ENCODE peak calls at places on chromosomes 3 and 15, in six cellular contexts. One of them, this sample, is unnamed.

GRCh38 chr15:74182131-74182530 is 8.6 kb downstream of the ISLR start:
- DNase-seq in cardiac muscle cell: no peak
- DNase-seq in GM12865: no peak
- DNase-seq in cardiac fibroblast: no peak
- DNase-seq in neural crest cell: no peak
- DNase-seq in activated CD8-positive, alpha-beta T cell treated with anti-CD3 and anti-CD28 coated beads for 36 hours: no peak
- DNase-seq in this sample: no peak

GRCh38 chr15:75182187-75183131 is 19.2 kb upstream of the C15orf39 start:
- DNase-seq in cardiac muscle cell: no peak
- DNase-seq in GM12865: no peak
- DNase-seq in cardiac fibroblast: no peak
- DNase-seq in neural crest cell: no peak
- DNase-seq in activated CD8-positive, alpha-beta T cell treated with anti-CD3 and anti-CD28 coated beads for 36 hours: no peak
- DNase-seq in this sample: no peak

GRCh38 chr15:99731336-99732267 is 1.6 kb downstream of the LYSMD4 start:
- DNase-seq in cardiac muscle cell: no peak
- DNase-seq in GM12865: no peak
- DNase-seq in cardiac fibroblast: peak
- DNase-seq in neural crest cell: no peak
- DNase-seq in activated CD8-positive, alpha-beta T cell treated with anti-CD3 and anti-CD28 coated beads for 36 hours: no peak
- DNase-seq in this sample: no peak

GRCh38 chr15:38846351-38846750 is 281.7 kb upstream of the RASGRP1 start:
- DNase-seq in cardiac muscle cell: no peak
- DNase-seq in GM12865: no peak
- DNase-seq in cardiac fibroblast: no peak
- DNase-seq in neural crest cell: no peak
- DNase-seq in activated CD8-positive, alpha-beta T cell treated with anti-CD3 and anti-CD28 coated beads for 36 hours: no peak
- DNase-seq in this sample: no peak

GRCh38 chr3:125403789-125404188 is 28.7 kb upstream of the ZNF148 start:
- DNase-seq in cardiac muscle cell: no peak
- DNase-seq in GM12865: no peak
- DNase-seq in cardiac fibroblast: no peak
- DNase-seq in neural crest cell: no peak
- DNase-seq in activated CD8-positive, alpha-beta T cell treated with anti-CD3 and anti-CD28 coated beads for 36 hours: no peak
- DNase-seq in this sample: no peak

GRCh38 chr3:183533410-183534132 is 21.9 kb downstream of the KLHL6 start:
- DNase-seq in cardiac muscle cell: peak
- DNase-seq in GM12865: peak
- DNase-seq in cardiac fibroblast: no peak
- DNase-seq in neural crest cell: no peak
- DNase-seq in activated CD8-positive, alpha-beta T cell treated with anti-CD3 and anti-CD28 coated beads for 36 hours: no peak
- DNase-seq in this sample: no peak

GRCh38 chr15:63402498-63403253 is 21.0 kb upstream of the CA12 start:
- DNase-seq in cardiac muscle cell: peak
- DNase-seq in GM12865: peak
- DNase-seq in cardiac fibroblast: peak
- DNase-seq in neural crest cell: no peak
- DNase-seq in activated CD8-positive, alpha-beta T cell treated with anti-CD3 and anti-CD28 coated beads for 36 hours: no peak
- DNase-seq in this sample: no peak

GRCh38 chr15:65032823-65033537 is 3.5 kb upstream of the MTFMT start:
- DNase-seq in cardiac muscle cell: peak
- DNase-seq in GM12865: peak
- DNase-seq in cardiac fibroblast: peak
- DNase-seq in neural crest cell: peak
- DNase-seq in activated CD8-positive, alpha-beta T cell treated with anti-CD3 and anti-CD28 coated beads for 36 hours: peak
- DNase-seq in this sample: peak

GRCh38 chr15:44426975-44427755 is at the start of gene CTDSPL2:
- DNase-seq in cardiac muscle cell: peak
- DNase-seq in GM12865: peak
- DNase-seq in cardiac fibroblast: peak
- DNase-seq in neural crest cell: peak
- DNase-seq in activated CD8-positive, alpha-beta T cell treated with anti-CD3 and anti-CD28 coated beads for 36 hours: peak
- DNase-seq in this sample: peak

GRCh38 chr3:190528721-190529120 is 14.8 kb downstream of the IL1RAP start:
- DNase-seq in cardiac muscle cell: no peak
- DNase-seq in GM12865: no peak
- DNase-seq in cardiac fibroblast: no peak
- DNase-seq in neural crest cell: no peak
- DNase-seq in activated CD8-positive, alpha-beta T cell treated with anti-CD3 and anti-CD28 coated beads for 36 hours: no peak
- DNase-seq in this sample: no peak

GRCh38 chr15:52040167-52040900 is 21.3 kb downstream of the MAPK6 start:
- DNase-seq in cardiac muscle cell: peak
- DNase-seq in GM12865: no peak
- DNase-seq in cardiac fibroblast: peak
- DNase-seq in neural crest cell: no peak
- DNase-seq in activated CD8-positive, alpha-beta T cell treated with anti-CD3 and anti-CD28 coated beads for 36 hours: no peak
- DNase-seq in this sample: no peak

GRCh38 chr15:90838066-90838465 is 30.3 kb upstream of the FURIN start:
- DNase-seq in cardiac muscle cell: no peak
- DNase-seq in GM12865: peak
- DNase-seq in cardiac fibroblast: no peak
- DNase-seq in neural crest cell: no peak
- DNase-seq in activated CD8-positive, alpha-beta T cell treated with anti-CD3 and anti-CD28 coated beads for 36 hours: peak
- DNase-seq in this sample: peak

GRCh38 chr3:107951111-107951510 is 139.7 kb downstream of the CD47 start:
- DNase-seq in cardiac muscle cell: no peak
- DNase-seq in GM12865: no peak
- DNase-seq in cardiac fibroblast: peak
- DNase-seq in neural crest cell: no peak
- DNase-seq in activated CD8-positive, alpha-beta T cell treated with anti-CD3 and anti-CD28 coated beads for 36 hours: no peak
- DNase-seq in this sample: no peak

GRCh38 chr3:146929696-146930095 is 324.6 kb upstream of the PLSCR5 start:
- DNase-seq in cardiac muscle cell: no peak
- DNase-seq in GM12865: no peak
- DNase-seq in cardiac fibroblast: no peak
- DNase-seq in neural crest cell: no peak
- DNase-seq in activated CD8-positive, alpha-beta T cell treated with anti-CD3 and anti-CD28 coated beads for 36 hours: no peak
- DNase-seq in this sample: no peak

GRCh38 chr3:25837038-25837437 is 47.1 kb downstream of the OXSM start:
- DNase-seq in cardiac muscle cell: no peak
- DNase-seq in GM12865: no peak
- DNase-seq in cardiac fibroblast: no peak
- DNase-seq in neural crest cell: no peak
- DNase-seq in activated CD8-positive, alpha-beta T cell treated with anti-CD3 and anti-CD28 coated beads for 36 hours: no peak
- DNase-seq in this sample: no peak

GRCh38 chr15:52788099-52788986 is 1.8 kb downstream of the ONECUT1 start:
- DNase-seq in cardiac muscle cell: no peak
- DNase-seq in GM12865: no peak
- DNase-seq in cardiac fibroblast: no peak
- DNase-seq in neural crest cell: no peak
- DNase-seq in activated CD8-positive, alpha-beta T cell treated with anti-CD3 and anti-CD28 coated beads for 36 hours: no peak
- DNase-seq in this sample: no peak

GRCh38 chr15:36896949-36897348 is 203.4 kb downstream of the MEIS2 start:
- DNase-seq in cardiac muscle cell: peak
- DNase-seq in GM12865: no peak
- DNase-seq in cardiac fibroblast: no peak
- DNase-seq in neural crest cell: no peak
- DNase-seq in activated CD8-positive, alpha-beta T cell treated with anti-CD3 and anti-CD28 coated beads for 36 hours: no peak
- DNase-seq in this sample: no peak

GRCh38 chr3:38758557-38758956 is 57.5 kb downstream of the SCN10A start:
- DNase-seq in cardiac muscle cell: no peak
- DNase-seq in GM12865: no peak
- DNase-seq in cardiac fibroblast: no peak
- DNase-seq in neural crest cell: no peak
- DNase-seq in activated CD8-positive, alpha-beta T cell treated with anti-CD3 and anti-CD28 coated beads for 36 hours: no peak
- DNase-seq in this sample: no peak

GRCh38 chr15:42427429-42428223 is 63.3 kb downstream of the ZNF106 start:
- DNase-seq in cardiac muscle cell: no peak
- DNase-seq in GM12865: no peak
- DNase-seq in cardiac fibroblast: peak
- DNase-seq in neural crest cell: no peak
- DNase-seq in activated CD8-positive, alpha-beta T cell treated with anti-CD3 and anti-CD28 coated beads for 36 hours: no peak
- DNase-seq in this sample: no peak

GRCh38 chr3:95798628-95799027 is 1015.8 kb upstream of the EPHA6 start:
- DNase-seq in cardiac muscle cell: no peak
- DNase-seq in GM12865: no peak
- DNase-seq in cardiac fibroblast: no peak
- DNase-seq in neural crest cell: no peak
- DNase-seq in activated CD8-positive, alpha-beta T cell treated with anti-CD3 and anti-CD28 coated beads for 36 hours: no peak
- DNase-seq in this sample: no peak

GRCh38 chr15:101250931-101251829 is 668 bp downstream of the CHSY1 start:
- DNase-seq in cardiac muscle cell: peak
- DNase-seq in GM12865: peak
- DNase-seq in cardiac fibroblast: no peak
- DNase-seq in neural crest cell: peak
- DNase-seq in activated CD8-positive, alpha-beta T cell treated with anti-CD3 and anti-CD28 coated beads for 36 hours: no peak
- DNase-seq in this sample: peak

GRCh38 chr15:64305261-64305660 is 50.7 kb downstream of the CSNK1G1 start:
- DNase-seq in cardiac muscle cell: no peak
- DNase-seq in GM12865: no peak
- DNase-seq in cardiac fibroblast: no peak
- DNase-seq in neural crest cell: no peak
- DNase-seq in activated CD8-positive, alpha-beta T cell treated with anti-CD3 and anti-CD28 coated beads for 36 hours: no peak
- DNase-seq in this sample: no peak

GRCh38 chr3:71305246-71306206 is 278.0 kb downstream of the FOXP1 start:
- DNase-seq in cardiac muscle cell: peak
- DNase-seq in GM12865: no peak
- DNase-seq in cardiac fibroblast: peak
- DNase-seq in neural crest cell: peak
- DNase-seq in activated CD8-positive, alpha-beta T cell treated with anti-CD3 and anti-CD28 coated beads for 36 hours: peak
- DNase-seq in this sample: no peak

GRCh38 chr3:14224895-14225294 is 46.3 kb downstream of the LSM3 start:
- DNase-seq in cardiac muscle cell: no peak
- DNase-seq in GM12865: no peak
- DNase-seq in cardiac fibroblast: peak
- DNase-seq in neural crest cell: no peak
- DNase-seq in activated CD8-positive, alpha-beta T cell treated with anti-CD3 and anti-CD28 coated beads for 36 hours: no peak
- DNase-seq in this sample: no peak

GRCh38 chr15:100468265-100468664 is 60.5 kb downstream of the CERS3 start:
- DNase-seq in cardiac muscle cell: peak
- DNase-seq in GM12865: no peak
- DNase-seq in cardiac fibroblast: peak
- DNase-seq in neural crest cell: no peak
- DNase-seq in activated CD8-positive, alpha-beta T cell treated with anti-CD3 and anti-CD28 coated beads for 36 hours: no peak
- DNase-seq in this sample: no peak

GRCh38 chr15:39657181-39657580 is 76.3 kb downstream of the THBS1 start:
- DNase-seq in cardiac muscle cell: no peak
- DNase-seq in GM12865: no peak
- DNase-seq in cardiac fibroblast: no peak
- DNase-seq in neural crest cell: no peak
- DNase-seq in activated CD8-positive, alpha-beta T cell treated with anti-CD3 and anti-CD28 coated beads for 36 hours: no peak
- DNase-seq in this sample: no peak

GRCh38 chr3:117278424-117279190 is 569.0 kb downstream of the TUSC7 start:
- DNase-seq in cardiac muscle cell: no peak
- DNase-seq in GM12865: no peak
- DNase-seq in cardiac fibroblast: no peak
- DNase-seq in neural crest cell: no peak
- DNase-seq in activated CD8-positive, alpha-beta T cell treated with anti-CD3 and anti-CD28 coated beads for 36 hours: no peak
- DNase-seq in this sample: no peak

GRCh38 chr3:30670292-30670691 is 63.9 kb downstream of the TGFBR2 start:
- DNase-seq in cardiac muscle cell: no peak
- DNase-seq in GM12865: no peak
- DNase-seq in cardiac fibroblast: no peak
- DNase-seq in neural crest cell: no peak
- DNase-seq in activated CD8-positive, alpha-beta T cell treated with anti-CD3 and anti-CD28 coated beads for 36 hours: no peak
- DNase-seq in this sample: no peak

GRCh38 chr15:93001881-93002280 is 87.1 kb downstream of the RGMA start:
- DNase-seq in cardiac muscle cell: no peak
- DNase-seq in GM12865: no peak
- DNase-seq in cardiac fibroblast: peak
- DNase-seq in neural crest cell: no peak
- DNase-seq in activated CD8-positive, alpha-beta T cell treated with anti-CD3 and anti-CD28 coated beads for 36 hours: no peak
- DNase-seq in this sample: no peak

GRCh38 chr3:104360038-104360437 is 1006.7 kb upstream of the ALCAM start:
- DNase-seq in cardiac muscle cell: no peak
- DNase-seq in GM12865: no peak
- DNase-seq in cardiac fibroblast: peak
- DNase-seq in neural crest cell: no peak
- DNase-seq in activated CD8-positive, alpha-beta T cell treated with anti-CD3 and anti-CD28 coated beads for 36 hours: no peak
- DNase-seq in this sample: no peak

GRCh38 chr3:38545983-38546382 is 49.8 kb downstream of the EXOG start:
- DNase-seq in cardiac muscle cell: no peak
- DNase-seq in GM12865: no peak
- DNase-seq in cardiac fibroblast: no peak
- DNase-seq in neural crest cell: no peak
- DNase-seq in activated CD8-positive, alpha-beta T cell treated with anti-CD3 and anti-CD28 coated beads for 36 hours: no peak
- DNase-seq in this sample: no peak

DNA sequence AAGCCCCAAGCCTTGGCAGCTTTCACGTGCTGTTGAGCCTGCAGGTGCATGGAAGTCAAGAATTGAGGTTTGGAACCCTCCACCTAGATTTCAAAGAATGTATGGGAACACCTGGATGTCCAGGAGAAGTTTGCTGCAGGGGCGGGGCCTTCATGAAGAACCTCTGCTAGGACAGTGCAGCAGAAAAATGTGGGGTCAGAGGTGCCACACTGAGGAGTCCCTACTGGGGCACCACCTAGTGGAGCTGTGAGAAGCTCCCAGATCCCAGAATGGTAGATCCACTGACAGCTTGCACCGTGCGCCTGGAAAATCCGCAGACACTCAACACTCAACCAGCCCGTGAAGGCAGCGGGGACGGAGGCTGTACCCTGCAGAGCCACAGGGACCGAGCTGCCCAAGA is 201.6 kb downstream of the OCA2 start:
- DNase-seq in cardiac muscle cell: no peak
- DNase-seq in GM12865: no peak
- DNase-seq in cardiac fibroblast: no peak
- DNase-seq in neural crest cell: no peak
- DNase-seq in activated CD8-positive, alpha-beta T cell treated with anti-CD3 and anti-CD28 coated beads for 36 hours: no peak
- DNase-seq in this sample: no peak
- TF ChIP-seq CTCF in cardiac muscle cell: no peak
- TF ChIP-seq CTCF in GM12865: no peak
- TF ChIP-seq CTCF in cardiac fibroblast: no peak
- TF ChIP-seq CTCF in neural crest cell: no peak
- TF ChIP-seq CTCF in activated CD8-positive, alpha-beta T cell treated with anti-CD3 and anti-CD28 coated beads for 36 hours: no peak
- TF ChIP-seq CTCF in this sample: no peak

GRCh38 chr3:56547486-56547885 is 9.5 kb upstream of the CCDC66 start:
- DNase-seq in cardiac muscle cell: no peak
- DNase-seq in GM12865: no peak
- DNase-seq in cardiac fibroblast: peak
- DNase-seq in neural crest cell: no peak
- DNase-seq in activated CD8-positive, alpha-beta T cell treated with anti-CD3 and anti-CD28 coated beads for 36 hours: no peak
- DNase-seq in this sample: no peak
- TF ChIP-seq CTCF in cardiac muscle cell: no peak
- TF ChIP-seq CTCF in GM12865: no peak
- TF ChIP-seq CTCF in cardiac fibroblast: no peak
- TF ChIP-seq CTCF in neural crest cell: no peak
- TF ChIP-seq CTCF in activated CD8-positive, alpha-beta T cell treated with anti-CD3 and anti-CD28 coated beads for 36 hours: no peak
- TF ChIP-seq CTCF in this sample: no peak

DNA sequence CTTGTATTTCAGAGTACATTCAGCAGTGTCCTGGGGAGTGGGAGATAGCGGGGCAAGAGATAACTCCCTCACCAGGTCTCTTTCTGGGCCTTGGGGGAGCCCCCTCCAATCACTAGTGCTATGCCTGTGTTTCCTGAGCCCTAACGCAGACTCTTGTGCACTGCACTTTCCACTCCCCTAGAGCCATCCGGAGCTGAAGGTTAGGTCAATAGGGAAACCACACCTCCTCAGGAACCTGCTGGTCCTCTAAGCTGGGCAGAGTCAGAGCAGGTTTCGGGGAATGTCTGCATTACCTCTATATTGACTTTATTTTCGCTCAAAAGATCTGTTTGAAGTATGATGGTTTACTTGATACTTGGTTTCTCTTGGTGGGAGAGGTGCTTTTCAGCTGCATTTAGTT is 617.0 kb upstream of the ROBO1 start:
- DNase-seq in cardiac muscle cell: no peak
- DNase-seq in GM12865: no peak
- DNase-seq in cardiac fibroblast: no peak
- DNase-seq in neural crest cell: no peak
- DNase-seq in activated CD8-positive, alpha-beta T cell treated with anti-CD3 and anti-CD28 coated beads for 36 hours: no peak
- DNase-seq in this sample: no peak
- TF ChIP-seq CTCF in cardiac muscle cell: no peak
- TF ChIP-seq CTCF in GM12865: no peak
- TF ChIP-seq CTCF in cardiac fibroblast: no peak
- TF ChIP-seq CTCF in neural crest cell: no peak
- TF ChIP-seq CTCF in activated CD8-positive, alpha-beta T cell treated with anti-CD3 and anti-CD28 coated beads for 36 hours: no peak
- TF ChIP-seq CTCF in this sample: no peak

GRCh38 chr15:26866298-26867198 is at the start of gene GABRA5:
- DNase-seq in cardiac muscle cell: peak
- DNase-seq in GM12865: no peak
- DNase-seq in cardiac fibroblast: no peak
- DNase-seq in neural crest cell: peak
- DNase-seq in activated CD8-positive, alpha-beta T cell treated with anti-CD3 and anti-CD28 coated beads for 36 hours: no peak
- DNase-seq in this sample: no peak
- TF ChIP-seq CTCF in cardiac muscle cell: no peak
- TF ChIP-seq CTCF in GM12865: no peak
- TF ChIP-seq CTCF in cardiac fibroblast: no peak
- TF ChIP-seq CTCF in neural crest cell: peak
- TF ChIP-seq CTCF in activated CD8-positive, alpha-beta T cell treated with anti-CD3 and anti-CD28 coated beads for 36 hours: no peak
- TF ChIP-seq CTCF in this sample: no peak